ENCODE peak calls at places on chromosomes 12 and 14, in nine cellular contexts. V is GM12865, L is ascending aorta, R is adrenal gland, F is HCT116, T is fibroblast of the aortic adventitia, A is neural progenitor cell, C is HL-60, Q is epithelial cell of esophagus. X is an unnamed sample.

GRCh38 chr14:69693823-69694729 is 72.9 kb upstream of the SRSF5 start:
- DNase-seq in A (no peak), C (no peak), F (no peak), Q (peak), R (peak), T (peak), L (no peak), V (peak), X (no peak)

GRCh38 chr12:102480401-102480800 is at the start of gene IGF1:
- DNase-seq in F (no peak), L (no peak), C (no peak), T (peak), V (no peak), Q (no peak), R (no peak), A (no peak), X (peak)

GRCh38 chr14:73189651-73190050 is 47.7 kb upstream of the PAPLN start:
- DNase-seq in V (no peak), L (no peak), R (no peak), F (no peak), C (no peak), T (no peak), A (no peak), Q (no peak), X (no peak)

GRCh38 chr12:78037707-78038106 is 207.0 kb downstream of the NAV3 start:
- DNase-seq in Q (no peak), R (no peak), T (no peak), A (no peak), F (no peak), V (no peak), L (no peak), C (no peak), X (no peak)

GRCh38 chr12:75666126-75666979 is 154.9 kb upstream of the KRR1 start:
- DNase-seq in Q (no peak), T (peak), F (no peak), L (no peak), C (no peak), A (peak), R (no peak), V (no peak), X (peak)

GRCh38 chr12:84056-84455 is 17.5 kb downstream of the IQSEC3 start:
- DNase-seq in T (no peak), V (no peak), A (no peak), L (no peak), Q (no peak), C (no peak), F (no peak), R (no peak), X (no peak)

GRCh38 chr12:71449373-71450070 is 9.9 kb downstream of the LGR5 start:
- DNase-seq in Q (no peak), L (no peak), F (no peak), R (no peak), A (no peak), T (no peak), C (no peak), V (no peak), X (no peak)

GRCh38 chr14:28895389-28895788 is 128.8 kb downstream of the FOXG1 start:
- DNase-seq in L (no peak), F (no peak), V (no peak), C (no peak), Q (no peak), A (no peak), R (no peak), T (no peak), X (no peak)

GRCh38 chr14:36975834-36976233 is 196.6 kb downstream of the SLC25A21 start:
- DNase-seq in A (no peak), Q (peak), C (no peak), F (no peak), T (no peak), L (no peak), V (no peak), R (no peak), X (no peak)

GRCh38 chr14:41506552-41506951 is 100.1 kb upstream of the LRFN5 start:
- DNase-seq in A (no peak), C (no peak), L (no peak), F (no peak), Q (no peak), V (no peak), T (no peak), R (no peak), X (no peak)

GRCh38 chr14:91732439-91732838 is 553 bp upstream of the CATSPERB start:
- DNase-seq in T (no peak), L (no peak), C (no peak), V (no peak), A (no peak), Q (no peak), F (no peak), R (no peak), X (no peak)

GRCh38 chr12:54141534-54142475 is 47.0 kb downstream of the SMUG1 start:
- DNase-seq in V (no peak), T (peak), A (no peak), L (no peak), Q (no peak), F (no peak), C (no peak), R (no peak), X (no peak)

GRCh38 chr12:49825360-49825970 is 2.7 kb downstream of the NCKAP5L start:
- DNase-seq in V (no peak), L (no peak), T (peak), R (peak), A (peak), Q (peak), C (no peak), F (no peak), X (peak)

GRCh38 chr14:79549515-79549914 is 661.8 kb downstream of the DIO2 start:
- DNase-seq in A (no peak), Q (no peak), V (no peak), L (no peak), F (no peak), T (peak), C (no peak), R (no peak), X (peak)

GRCh38 chr12:48934312-48934706 is 9.0 kb upstream of the FKBP11 start:
- DNase-seq in L (no peak), F (no peak), T (no peak), V (no peak), R (no peak), Q (no peak), A (no peak), C (no peak), X (no peak)

GRCh38 chr12:106154781-106155273 is 16.1 kb upstream of the NUAK1 start:
- DNase-seq in V (no peak), C (no peak), T (peak), A (no peak), F (no peak), R (no peak), L (no peak), Q (no peak), X (no peak)

GRCh38 chr12:30599631-30600030 is 96.0 kb downstream of the IPO8 start:
- DNase-seq in T (peak), Q (peak), L (no peak), A (no peak), F (no peak), C (no peak), V (no peak), R (no peak), X (peak)

GRCh38 chr12:125357561-125357960 is 292.3 kb downstream of the AACS start:
- DNase-seq in R (no peak), F (no peak), C (no peak), A (no peak), V (no peak), Q (no peak), T (no peak), L (no peak), X (no peak)

GRCh38 chr12:93302331-93303229 is 75.1 kb upstream of the NUDT4 start:
- DNase-seq in R (no peak), Q (no peak), F (no peak), L (no peak), C (no peak), T (peak), A (no peak), V (peak), X (peak)

GRCh38 chr12:108269224-108269623 is 69.9 kb downstream of the CMKLR1 start:
- DNase-seq in V (no peak), T (no peak), F (no peak), C (no peak), R (no peak), A (no peak), L (no peak), Q (no peak), X (no peak)

GRCh38 chr14:76337619-76338545 is 38.1 kb upstream of the ESRRB start:
- DNase-seq in C (no peak), A (no peak), T (peak), Q (no peak), R (no peak), L (no peak), F (no peak), V (no peak), X (no peak)

GRCh38 chr14:61537567-61538463 is 157.5 kb upstream of the HIF1A start:
- DNase-seq in V (peak), Q (peak), L (no peak), A (peak), R (peak), F (peak), T (peak), C (no peak), X (peak)

GRCh38 chr12:131088701-131089525 is 135.2 kb downstream of the ADGRD1 start:
- DNase-seq in F (no peak), Q (no peak), C (no peak), T (no peak), R (peak), A (no peak), L (no peak), V (no peak), X (no peak)

GRCh38 chr14:93683241-93683640 is 105.0 kb downstream of the PRIMA1 start:
- DNase-seq in F (peak), A (peak), Q (no peak), L (no peak), C (peak), V (peak), T (no peak), R (no peak), X (no peak)

GRCh38 chr14:52259452-52259851 is 8.0 kb upstream of the PTGDR start:
- DNase-seq in V (no peak), F (no peak), L (no peak), A (no peak), T (no peak), R (no peak), Q (no peak), C (no peak), X (no peak)

GRCh38 chr12:132312516-132312915 is 16.9 kb downstream of the GALNT9 start:
- DNase-seq in T (no peak), L (no peak), R (no peak), C (no peak), A (no peak), F (no peak), Q (no peak), V (no peak), X (no peak)

GRCh38 chr14:79627058-79627457 is 584.2 kb downstream of the DIO2 start:
- DNase-seq in C (no peak), L (no peak), R (no peak), V (no peak), T (no peak), Q (no peak), A (no peak), F (no peak), X (no peak)

GRCh38 chr12:132561784-132562156 is 48.6 kb downstream of the LRCOL1 start:
- DNase-seq in R (no peak), Q (peak), F (no peak), V (peak), C (no peak), A (peak), T (no peak), L (no peak), X (no peak)

GRCh38 chr12:51062631-51063397 is 14.7 kb downstream of the LETMD1 start:
- DNase-seq in L (no peak), A (no peak), Q (no peak), R (no peak), T (no peak), C (no peak), V (no peak), F (no peak), X (no peak)

GRCh38 chr12:66405395-66405794 is 103.1 kb downstream of the HELB start:
- DNase-seq in L (no peak), A (no peak), C (no peak), T (peak), F (no peak), V (no peak), R (no peak), Q (peak), X (peak)

GRCh38 chr12:43760396-43760795 is 1.6 kb downstream of the IRAK4 start:
- DNase-seq in L (no peak), T (no peak), R (no peak), A (no peak), V (no peak), Q (no peak), F (no peak), C (no peak), X (no peak)
- H3K4me3 ChIP-seq in L (peak), T (peak), R (peak), A (no peak), V (peak), Q (peak), F (no peak), C (peak), X (no peak)

GRCh38 chr14:100419856-100420255 is 96.7 kb downstream of the SLC25A47 start:
- DNase-seq in C (no peak), R (no peak), F (no peak), Q (no peak), V (no peak), T (no peak), L (no peak), A (peak), X (no peak)
- TF ChIP-seq CTCF in C (no peak), R (no peak), F (no peak), Q (no peak), V (no peak), T (no peak), L (no peak), A (peak), X (peak)

DNA sequence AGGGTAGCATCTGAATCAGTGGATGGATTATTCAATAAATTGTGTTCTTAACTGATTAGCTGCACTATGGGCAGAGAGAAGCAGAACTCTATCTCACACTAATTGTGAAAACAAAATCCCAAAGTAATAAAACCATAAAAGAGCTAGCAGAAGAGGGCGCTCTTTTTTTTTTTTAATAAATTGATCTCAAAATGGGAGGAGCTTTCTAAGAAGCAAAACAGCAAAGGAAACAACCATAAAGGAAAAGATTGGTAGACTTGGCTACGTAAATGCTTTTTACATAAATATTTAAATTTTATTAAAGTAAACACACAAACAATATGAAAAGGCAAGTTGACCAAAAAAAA is 1.5 kb upstream of the TM7SF3 start:
- DNase-seq in Q (peak), A (no peak), C (peak), V (peak), R (no peak), T (peak), L (no peak), F (peak), X (peak)
- H3K4me3 ChIP-seq in Q (no peak), A (no peak), C (no peak), V (peak), R (no peak), T (no peak), L (no peak), F (no peak), X (no peak)

GRCh38 chr14:59425322-59425945 is 39.7 kb downstream of the GPR135 start:
- DNase-seq in T (peak), F (no peak), C (peak), L (no peak), R (no peak), Q (no peak), V (no peak), A (no peak), X (no peak)
- TF ChIP-seq CTCF in T (peak), F (no peak), C (no peak), L (no peak), R (no peak), Q (no peak), V (no peak), A (no peak), X (no peak)

GRCh38 chr14:95515523-95516517 is 630 bp downstream of the SYNE3 start:
- DNase-seq in V (peak), L (no peak), C (peak), A (peak), R (peak), F (no peak), Q (peak), T (peak), X (no peak)

GRCh38 chr14:95516554-95517209 is at the start of gene SYNE3:
- DNase-seq in R (peak), Q (peak), V (peak), L (no peak), A (peak), T (no peak), F (no peak), C (no peak), X (no peak)

GRCh38 chr14:95513261-95513660 is 3.2 kb downstream of the SYNE3 start:
- DNase-seq in T (no peak), R (no peak), F (no peak), V (no peak), A (no peak), Q (no peak), L (no peak), C (no peak), X (no peak)

GRCh38 chr14:95514131-95515079 is 2.0 kb downstream of the SYNE3 start:
- DNase-seq in R (peak), F (no peak), C (no peak), T (no peak), Q (peak), V (no peak), A (no peak), L (no peak), X (no peak)

GRCh38 chr14:95515080-95515489 is 1.4 kb downstream of the SYNE3 start:
- DNase-seq in A (peak), L (no peak), C (no peak), R (peak), V (no peak), F (no peak), T (peak), Q (peak), X (peak)
- H3K4me3 ChIP-seq in A (no peak), L (peak), C (peak), R (peak), V (peak), F (no peak), T (peak), Q (no peak), X (peak)

DNA sequence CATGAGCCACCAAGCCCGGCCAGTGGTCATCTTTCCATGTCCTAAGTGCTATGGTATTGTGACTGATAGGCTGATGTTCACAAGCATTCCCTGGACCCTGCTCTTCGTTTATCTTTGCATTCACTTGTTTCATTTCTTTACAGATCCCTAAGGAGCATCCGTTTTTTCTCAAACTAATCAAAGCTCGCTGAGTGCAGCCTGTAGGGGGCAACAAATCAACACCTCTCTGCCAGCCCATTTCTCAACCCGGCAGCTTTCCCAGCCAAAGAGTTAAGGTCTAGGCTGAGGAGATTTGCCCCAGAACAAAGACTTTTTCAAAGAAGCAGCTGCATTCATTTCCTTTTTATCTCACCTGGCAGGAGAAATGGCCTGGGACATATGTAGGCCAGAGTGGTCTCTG is 12.1 kb downstream of the SIRT4 start:
- DNase-seq in Q (no peak), R (no peak), L (no peak), C (peak), T (no peak), F (no peak), A (peak), V (no peak), X (no peak)
- TF ChIP-seq CTCF in Q (peak), R (no peak), L (no peak), C (no peak), T (no peak), F (peak), A (peak), V (no peak), X (peak)

DNA sequence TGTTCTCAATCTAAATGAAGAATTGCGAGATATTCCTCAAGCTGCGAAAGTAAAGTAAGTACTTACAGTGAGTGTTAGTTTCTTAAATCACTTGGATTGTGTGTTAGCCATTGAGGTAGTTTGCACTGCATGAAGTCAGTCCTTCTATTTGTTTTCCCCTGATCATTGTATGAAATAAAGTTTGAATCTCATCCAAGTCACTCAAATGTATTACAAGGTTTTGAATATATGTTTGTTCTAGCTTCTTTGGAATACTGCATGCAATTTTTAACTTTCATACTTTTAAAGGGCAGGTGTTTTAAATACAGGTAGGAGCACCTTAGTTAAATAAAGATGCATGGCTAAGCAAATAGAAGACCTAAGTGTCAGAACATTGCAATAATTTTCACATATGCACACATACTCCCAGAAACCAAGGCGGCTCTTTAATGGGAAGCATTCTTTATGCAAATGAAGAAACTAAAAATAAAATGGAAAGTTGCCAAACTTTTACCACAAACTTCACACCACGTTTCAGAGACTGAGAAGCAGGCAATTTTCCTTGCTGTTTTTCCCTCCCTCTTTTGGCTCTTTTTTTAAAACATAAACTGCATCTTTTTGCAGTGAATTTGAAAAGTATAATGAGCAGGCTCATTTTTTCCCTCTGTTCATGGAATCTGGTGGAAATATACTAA is 105.6 kb downstream of the GPR135 start:
- DNase-seq in C (no peak), Q (no peak), F (no peak), V (peak), L (no peak), A (no peak), R (no peak), T (no peak), X (no peak)
- H3K4me3 ChIP-seq in C (no peak), Q (no peak), F (no peak), V (peak), L (no peak), A (no peak), R (no peak), T (no peak), X (no peak)

GRCh38 chr12:43349863-43350262 is 202.1 kb downstream of the ADAMTS20 start:
- DNase-seq in A (no peak), Q (peak), F (peak), L (no peak), R (no peak), C (no peak), T (no peak), V (no peak), X (peak)
- TF ChIP-seq CTCF in A (peak), Q (peak), F (peak), L (no peak), R (no peak), C (no peak), T (peak), V (no peak), X (peak)

DNA sequence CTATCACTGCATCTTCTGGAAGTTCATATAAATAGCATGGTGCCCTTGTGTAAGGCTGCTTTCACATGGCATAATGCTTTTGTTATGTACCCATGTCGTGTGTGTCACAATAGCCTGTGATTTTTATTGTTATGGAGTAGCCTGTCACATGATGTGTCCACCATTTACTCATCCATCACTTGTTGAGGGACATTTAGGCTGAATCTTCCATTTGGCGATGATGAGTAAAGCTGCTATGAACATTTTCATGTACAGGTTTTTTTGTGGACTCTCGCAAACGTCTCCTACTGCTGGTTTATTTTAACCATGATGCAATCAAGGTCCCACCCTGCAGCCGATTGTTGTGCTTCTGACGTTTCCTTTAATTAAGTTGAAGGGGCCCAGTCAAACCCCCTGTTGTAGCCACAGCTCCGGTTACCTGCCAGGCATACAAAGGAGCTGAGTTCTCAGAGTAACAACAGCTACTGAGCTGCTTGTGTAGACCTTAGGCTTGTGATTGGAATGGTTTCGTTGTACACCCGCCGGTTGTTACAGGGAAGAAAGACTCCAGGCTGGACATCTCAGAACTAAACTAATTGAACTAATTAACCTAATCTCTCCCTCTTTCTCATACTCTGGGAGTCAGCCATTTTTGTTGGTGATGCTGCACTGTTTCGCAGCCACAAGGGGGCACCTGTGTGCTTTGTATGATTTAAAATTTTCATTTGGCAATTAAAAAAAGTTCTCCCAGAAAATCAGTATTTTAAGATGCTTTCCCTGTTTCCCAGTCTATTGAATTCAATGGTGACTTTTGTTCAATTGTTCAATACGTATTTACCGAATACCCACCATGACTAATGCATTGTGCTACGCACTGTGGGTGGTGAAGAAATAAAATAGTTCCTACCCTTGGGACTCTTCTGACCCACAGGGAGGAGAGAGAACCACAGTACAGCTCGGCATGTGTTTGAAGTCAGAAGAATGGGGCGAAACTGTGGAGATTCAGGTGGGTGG is 63.4 kb downstream of the ZNF664 start:
- DNase-seq in Q (peak), R (peak), C (no peak), T (peak), V (peak), F (peak), L (no peak), A (peak), X (peak)
- H3K4me3 ChIP-seq in Q (no peak), R (no peak), C (no peak), T (no peak), V (no peak), F (no peak), L (no peak), A (no peak), X (no peak)

X was measured in astrocyte of the spinal cord.